ENCODE peak calls at places on chromosomes 16 and 17, in five cellular contexts. X, G, T, C and Q are unnamed samples.

GRCh38 chr16:35398208-35398607 is 1938.8 kb downstream of the TP53TG3F start:
- DNase-seq in X (no peak), G (no peak), T (no peak), C (no peak), Q (no peak)

GRCh38 chr17:82804442-82805191 is 35.2 kb downstream of the ZNF750 start:
- DNase-seq in X (peak; percentile 88), G (peak; percentile 41), T (no peak), C (peak; percentile 91), Q (no peak)

GRCh38 chr17:35846055-35846809 is 22.5 kb downstream of the HEATR9 start:
- DNase-seq in X (no peak), G (peak; percentile 6), T (no peak), C (peak; percentile 14), Q (peak; percentile 66)

GRCh38 chr17:32777436-32777835 is 99.5 kb downstream of the MYO1D start:
- DNase-seq in X (no peak), G (peak; percentile 6), T (no peak), C (no peak), Q (peak; percentile 39)

GRCh38 chr16:85735225-85735722 is 15.6 kb downstream of the C16orf74 start:
- DNase-seq in X (no peak), G (no peak), T (no peak), C (no peak), Q (no peak)

GRCh38 chr16:10946308-10946707 is 1.9 kb downstream of the CLEC16A start:
- DNase-seq in X (no peak), G (no peak), T (peak; percentile 83), C (no peak), Q (no peak)

GRCh38 chr17:78935419-78936323 is 10.5 kb upstream of the TIMP2 start:
- DNase-seq in X (peak; percentile 87), G (peak; percentile 99), T (no peak), C (peak; percentile 99), Q (peak; percentile 97)

GRCh38 chr16:75591001-75591852 is 25.0 kb downstream of the GABARAPL2 start:
- DNase-seq in X (peak; percentile 77), G (peak; percentile 84), T (peak; percentile 45), C (peak; percentile 89), Q (peak; percentile 77)

GRCh38 chr17:75755205-75755901 is 9.6 kb downstream of the GALK1 start:
- DNase-seq in X (peak; percentile 64), G (no peak), T (no peak), C (no peak), Q (no peak)

GRCh38 chr17:81419886-81420768 is 24.9 kb downstream of the BAHCC1 start:
- DNase-seq in X (no peak), G (no peak), T (no peak), C (no peak), Q (peak; percentile 55)

GRCh38 chr16:89358030-89359005 is 132.0 kb downstream of the ANKRD11 start:
- DNase-seq in X (no peak), G (no peak), T (no peak), C (no peak), Q (no peak)

GRCh38 chr17:18356624-18357023 is 6.7 kb downstream of the SHMT1 start:
- DNase-seq in X (no peak), G (peak; percentile 50), T (no peak), C (peak; percentile 69), Q (peak; percentile 70)

GRCh38 chr17:75587718-75588545 is at the start of gene MYO15B:
- DNase-seq in X (no peak), G (no peak), T (peak; percentile 79), C (no peak), Q (no peak)

GRCh38 chr17:81035389-81036127 is 607 bp downstream of the BAIAP2 start:
- DNase-seq in X (no peak), G (no peak), T (no peak), C (peak; percentile 50), Q (no peak)

DNA sequence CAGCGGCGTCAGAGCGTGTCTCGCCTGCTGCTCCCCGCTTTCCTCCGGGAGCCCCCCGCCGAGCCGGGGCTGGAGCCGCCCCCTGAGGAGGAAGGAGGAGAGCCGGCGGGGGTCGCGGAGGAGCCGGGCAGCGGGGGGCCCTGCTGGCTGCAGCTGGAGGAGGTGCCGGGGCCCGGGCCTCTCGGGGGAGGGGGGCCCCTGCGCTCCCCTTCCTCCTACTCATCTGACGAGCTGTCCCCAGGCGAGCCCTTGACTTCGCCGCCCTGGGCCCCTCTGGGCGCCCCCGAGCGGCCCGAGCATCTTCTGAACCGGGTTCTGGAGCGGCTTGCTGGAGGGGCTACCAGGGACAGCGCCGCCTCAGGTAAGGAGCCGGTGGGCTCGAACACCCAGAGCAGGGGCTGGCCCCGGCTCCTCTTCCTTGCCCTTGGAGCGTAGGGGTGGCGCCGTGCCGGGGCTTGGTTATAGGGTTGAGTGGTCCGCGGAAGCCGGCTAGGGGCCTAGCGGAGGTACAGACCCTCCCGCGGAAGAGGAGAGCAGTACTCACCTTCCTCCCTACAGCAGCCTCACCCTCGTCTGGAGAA is 841 bp downstream of the RAPGEFL1 start:
- DNase-seq in X (no peak), G (no peak), T (peak; percentile 78), C (no peak), Q (no peak)
- H3K4me3 ChIP-seq in X (no peak overlapping the region), G (no peak overlapping the region), T (peak overlapping the region; percentile 90), C (no peak overlapping the region), Q (no peak overlapping the region)

GRCh38 chr16:8464979-8465378 is 125.3 kb downstream of the TMEM114 start:
- DNase-seq in X (no peak), G (no peak), T (no peak), C (no peak), Q (no peak)
- H3K4me3 ChIP-seq in X (no peak overlapping the region), G (no peak overlapping the region), T (no peak overlapping the region), C (no peak overlapping the region), Q (no peak overlapping the region)

DNA sequence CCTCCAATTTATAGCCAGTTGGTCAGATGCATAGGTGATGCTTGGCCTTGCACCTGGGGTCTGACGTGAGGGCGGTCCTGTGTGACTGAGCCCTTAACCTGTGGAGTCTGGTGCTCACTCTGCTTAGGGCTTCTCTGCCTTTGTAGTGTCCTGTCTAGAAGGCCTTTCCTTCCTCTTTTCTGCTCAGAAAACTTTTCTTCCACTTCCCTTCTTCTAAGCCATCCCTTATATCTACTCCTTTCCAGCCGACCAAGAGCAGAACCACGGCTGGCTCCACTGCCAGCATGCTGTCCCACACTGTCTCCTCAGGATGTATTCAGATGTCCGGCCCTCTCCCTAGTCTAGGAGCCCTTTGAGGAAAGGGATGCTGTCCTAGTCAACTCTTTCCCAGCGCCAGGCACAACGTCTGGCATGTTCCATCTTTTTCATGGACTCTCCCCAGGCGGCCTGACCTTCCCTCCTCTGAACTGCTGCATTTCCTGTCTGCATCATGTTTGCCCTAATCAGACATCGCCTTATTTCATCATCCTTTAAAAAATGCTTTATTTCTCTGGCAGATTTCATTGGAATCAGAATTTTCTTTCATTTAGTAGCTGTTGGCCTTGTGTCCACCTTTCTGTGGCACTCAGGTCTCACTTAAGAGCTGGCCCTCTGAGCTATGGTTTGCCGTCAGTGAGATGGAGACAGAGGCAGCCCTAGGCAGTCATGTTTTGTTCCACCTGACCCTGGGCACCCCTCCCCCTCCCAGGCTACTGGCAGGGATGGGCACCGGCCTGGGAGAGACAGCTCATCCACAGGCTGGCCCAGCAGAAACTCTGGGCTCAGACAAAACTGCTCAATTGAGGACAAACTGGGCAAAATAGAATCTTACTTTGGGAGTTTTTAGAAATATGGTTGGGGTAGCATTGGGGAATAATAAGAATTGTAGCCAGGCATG is 15.5 kb upstream of the BRCA1 start:
- DNase-seq in X (no peak), G (no peak), T (no peak), C (no peak), Q (no peak)
- H3K4me3 ChIP-seq in X (no peak overlapping the region), G (no peak overlapping the region), T (no peak overlapping the region), C (no peak overlapping the region), Q (no peak overlapping the region)

GRCh38 chr17:45951403-45951802 is 47.6 kb upstream of the STH start:
- DNase-seq in X (no peak), G (no peak), T (no peak), C (no peak), Q (no peak)
- H3K4me3 ChIP-seq in X (no peak overlapping the region), G (no peak overlapping the region), T (no peak overlapping the region), C (no peak overlapping the region), Q (no peak overlapping the region)

GRCh38 chr17:77323413-77324171 is 182.8 kb downstream of the SEC14L1 start:
- DNase-seq in X (peak; percentile 88), G (peak; percentile 52), T (no peak), C (peak; percentile 48), Q (peak; percentile 69)
- H3K4me3 ChIP-seq in X (peak overlapping the region; percentile 23), G (peak overlapping the region; percentile 1), T (no peak overlapping the region), C (peak overlapping the region; percentile 39), Q (peak overlapping the region; percentile 54)

GRCh38 chr17:1590031-1590746 is 27.6 kb upstream of the PITPNA start:
- DNase-seq in X (peak; percentile 94), G (peak; percentile 90), T (no peak), C (peak; percentile 90), Q (peak; percentile 72)
- H3K4me3 ChIP-seq in X (peak overlapping the region; percentile 24), G (no peak overlapping the region), T (no peak overlapping the region), C (no peak overlapping the region), Q (peak overlapping the region; percentile 23)